ENCODE peak calls at places on chromosomes 2 and 18, in eight cellular contexts. W, N, U, I, A, P, T and O are unnamed samples.

GRCh38 chr2:237412646-237413292 is 1.2 kb downstream of the COL6A3 start:
- DNase-seq in W (no peak), N (no peak), U (no peak), I (no peak), A (no peak), P (no peak), T (no peak), O (no peak)

GRCh38 chr18:23772327-23772920 is 83.2 kb downstream of the LAMA3 start:
- DNase-seq in W (no peak), N (no peak), U (no peak), I (no peak), A (no peak), P (no peak), T (no peak), O (no peak)

GRCh38 chr18:22293417-22293816 is 124.0 kb downstream of the GATA6 start:
- DNase-seq in W (no peak), N (no peak), U (no peak), I (no peak), A (no peak), P (peak), T (no peak), O (peak)

GRCh38 chr2:232330068-232330999 is 48.2 kb upstream of the ALPP start:
- DNase-seq in W (no peak), N (no peak), U (no peak), I (peak), A (no peak), P (no peak), T (no peak), O (no peak)

GRCh38 chr18:27844416-27844792 is 332.5 kb downstream of the CDH2 start:
- DNase-seq in W (no peak), N (no peak), U (peak), I (no peak), A (no peak), P (peak), T (no peak), O (peak)

GRCh38 chr2:105879106-105879797 is 134.5 kb downstream of the NCK2 start:
- DNase-seq in W (no peak), N (no peak), U (no peak), I (no peak), A (no peak), P (no peak), T (no peak), O (no peak)

GRCh38 chr2:38933653-38934052 is 44.0 kb downstream of the ARHGEF33 start:
- DNase-seq in W (no peak), N (no peak), U (peak), I (no peak), A (no peak), P (peak), T (no peak), O (peak)

GRCh38 chr2:120418174-120418787 is 72.3 kb downstream of the INHBB start:
- DNase-seq in W (no peak), N (no peak), U (no peak), I (peak), A (no peak), P (no peak), T (no peak), O (no peak)